ENCODE peak calls at places on chromosomes 11 and 22, in nine cellular contexts. One of them, this sample, is unnamed.

GRCh38 chr11:116492600-116492999 is 280.2 kb downstream of the BUD13 start:
- DNase-seq in CD8-positive, alpha-beta memory T cell: no peak
- DNase-seq in CD4-positive, CD25-positive, alpha-beta regulatory T cell: no peak
- DNase-seq in esophagus squamous epithelium: no peak
- DNase-seq in suprapubic skin: no peak
- DNase-seq in neuronal stem cell: no peak
- DNase-seq in tibial nerve: no peak
- DNase-seq in IMR-90: no peak
- DNase-seq in left ventricle myocardium inferior: no peak
- DNase-seq in this sample: no peak

GRCh38 chr11:55401011-55401410 is 33.2 kb downstream of the OR4A15 start:
- DNase-seq in tibial nerve: no peak
- DNase-seq in IMR-90: no peak
- DNase-seq in neuronal stem cell: no peak
- DNase-seq in left ventricle myocardium inferior: no peak
- DNase-seq in suprapubic skin: no peak
- DNase-seq in CD4-positive, CD25-positive, alpha-beta regulatory T cell: no peak
- DNase-seq in CD8-positive, alpha-beta memory T cell: no peak
- DNase-seq in esophagus squamous epithelium: no peak
- DNase-seq in this sample: no peak

GRCh38 chr22:22593964-22594656 is 35.0 kb upstream of the PRAME start:
- DNase-seq in suprapubic skin: no peak
- DNase-seq in CD8-positive, alpha-beta memory T cell: peak; percentile 43
- DNase-seq in left ventricle myocardium inferior: no peak
- DNase-seq in tibial nerve: peak; percentile 53
- DNase-seq in neuronal stem cell: peak; percentile 29
- DNase-seq in esophagus squamous epithelium: no peak
- DNase-seq in IMR-90: peak; percentile 53
- DNase-seq in CD4-positive, CD25-positive, alpha-beta regulatory T cell: peak; percentile 34
- DNase-seq in this sample: no peak

GRCh38 chr22:31176923-31177322 is 16.9 kb downstream of the RNF185 start:
- DNase-seq in esophagus squamous epithelium: no peak
- DNase-seq in tibial nerve: no peak
- DNase-seq in left ventricle myocardium inferior: no peak
- DNase-seq in IMR-90: no peak
- DNase-seq in suprapubic skin: no peak
- DNase-seq in CD8-positive, alpha-beta memory T cell: no peak
- DNase-seq in CD4-positive, CD25-positive, alpha-beta regulatory T cell: no peak
- DNase-seq in neuronal stem cell: no peak
- DNase-seq in this sample: no peak

GRCh38 chr22:39655736-39656285 is 85.3 kb downstream of the CACNA1I start:
- DNase-seq in CD4-positive, CD25-positive, alpha-beta regulatory T cell: no peak
- DNase-seq in suprapubic skin: no peak
- DNase-seq in left ventricle myocardium inferior: no peak
- DNase-seq in IMR-90: no peak
- DNase-seq in esophagus squamous epithelium: no peak
- DNase-seq in neuronal stem cell: no peak
- DNase-seq in tibial nerve: no peak
- DNase-seq in CD8-positive, alpha-beta memory T cell: no peak
- DNase-seq in this sample: no peak

GRCh38 chr22:23097412-23098229 is 27.3 kb downstream of the GNAZ start:
- DNase-seq in CD4-positive, CD25-positive, alpha-beta regulatory T cell: no peak
- DNase-seq in CD8-positive, alpha-beta memory T cell: no peak
- DNase-seq in IMR-90: no peak
- DNase-seq in suprapubic skin: no peak
- DNase-seq in esophagus squamous epithelium: no peak
- DNase-seq in left ventricle myocardium inferior: no peak
- DNase-seq in neuronal stem cell: no peak
- DNase-seq in tibial nerve: no peak
- DNase-seq in this sample: no peak

GRCh38 chr22:48885271-48885918 is 942.3 kb downstream of the BRD1 start:
- DNase-seq in neuronal stem cell: no peak
- DNase-seq in esophagus squamous epithelium: no peak
- DNase-seq in IMR-90: no peak
- DNase-seq in tibial nerve: no peak
- DNase-seq in CD8-positive, alpha-beta memory T cell: no peak
- DNase-seq in left ventricle myocardium inferior: peak; percentile 4
- DNase-seq in CD4-positive, CD25-positive, alpha-beta regulatory T cell: no peak
- DNase-seq in suprapubic skin: peak; percentile 50
- DNase-seq in this sample: no peak

GRCh38 chr22:31229402-31230140 is 17.5 kb downstream of the LIMK2 start:
- DNase-seq in tibial nerve: no peak
- DNase-seq in left ventricle myocardium inferior: peak; percentile 47
- DNase-seq in neuronal stem cell: no peak
- DNase-seq in esophagus squamous epithelium: no peak
- DNase-seq in CD4-positive, CD25-positive, alpha-beta regulatory T cell: no peak
- DNase-seq in IMR-90: peak; percentile 48
- DNase-seq in suprapubic skin: no peak
- DNase-seq in CD8-positive, alpha-beta memory T cell: no peak
- DNase-seq in this sample: no peak

DNA sequence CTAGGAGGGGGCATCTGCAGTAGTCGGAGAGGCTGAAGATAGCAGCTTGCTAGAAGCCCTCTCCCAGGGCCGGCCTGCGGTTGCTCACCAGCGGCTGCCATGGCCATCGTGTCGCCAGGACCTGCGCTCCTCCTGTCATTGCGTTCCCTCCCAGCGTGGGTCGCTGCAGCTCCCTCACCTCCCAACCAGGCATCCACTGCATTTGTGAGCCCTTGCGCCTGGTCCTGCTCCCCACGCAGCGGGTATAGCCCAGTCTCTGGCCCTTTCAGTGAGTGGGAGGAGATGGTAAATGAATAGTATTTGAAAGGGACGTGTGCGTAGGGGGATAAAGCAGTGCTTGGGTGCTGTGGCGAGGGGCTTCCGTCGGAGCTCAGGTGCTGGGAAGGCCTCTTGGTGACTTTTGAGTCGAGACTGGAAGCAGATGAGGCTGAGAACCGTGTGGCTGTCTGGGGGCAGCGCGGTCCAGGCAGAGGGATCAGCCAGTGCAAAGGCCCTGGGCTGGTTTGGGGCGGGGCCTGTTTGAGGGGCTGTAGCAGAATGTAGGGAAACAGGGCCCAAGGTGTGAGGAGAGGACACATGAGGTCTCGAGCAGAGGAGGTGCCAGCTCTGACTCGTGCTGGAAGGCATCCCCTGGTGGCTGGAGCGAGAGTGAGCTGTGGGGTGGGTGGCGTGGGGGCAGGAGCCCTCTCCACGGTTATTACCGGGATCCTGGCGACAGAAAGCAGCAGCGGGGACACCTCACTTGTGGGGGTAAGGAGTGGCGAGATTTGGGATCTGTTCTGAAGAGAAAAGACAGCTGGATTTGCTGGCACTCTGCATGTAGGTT is 39.3 kb downstream of the LRP5 start:
- DNase-seq in CD4-positive, CD25-positive, alpha-beta regulatory T cell: no peak
- DNase-seq in esophagus squamous epithelium: no peak
- DNase-seq in left ventricle myocardium inferior: no peak
- DNase-seq in suprapubic skin: no peak
- DNase-seq in neuronal stem cell: no peak
- DNase-seq in CD8-positive, alpha-beta memory T cell: no peak
- DNase-seq in IMR-90: no peak
- DNase-seq in tibial nerve: no peak
- DNase-seq in this sample: no peak
- H3K27ac ChIP-seq in CD4-positive, CD25-positive, alpha-beta regulatory T cell: no peak overlapping the region
- H3K27ac ChIP-seq in esophagus squamous epithelium: peak overlapping the region; percentile 84
- H3K27ac ChIP-seq in left ventricle myocardium inferior: peak overlapping the region; percentile 92
- H3K27ac ChIP-seq in suprapubic skin: no peak overlapping the region
- H3K27ac ChIP-seq in neuronal stem cell: no peak overlapping the region
- H3K27ac ChIP-seq in CD8-positive, alpha-beta memory T cell: no peak overlapping the region
- H3K27ac ChIP-seq in IMR-90: no peak overlapping the region
- H3K27ac ChIP-seq in tibial nerve: no peak overlapping the region
- H3K27ac ChIP-seq in this sample: no peak overlapping the region

DNA sequence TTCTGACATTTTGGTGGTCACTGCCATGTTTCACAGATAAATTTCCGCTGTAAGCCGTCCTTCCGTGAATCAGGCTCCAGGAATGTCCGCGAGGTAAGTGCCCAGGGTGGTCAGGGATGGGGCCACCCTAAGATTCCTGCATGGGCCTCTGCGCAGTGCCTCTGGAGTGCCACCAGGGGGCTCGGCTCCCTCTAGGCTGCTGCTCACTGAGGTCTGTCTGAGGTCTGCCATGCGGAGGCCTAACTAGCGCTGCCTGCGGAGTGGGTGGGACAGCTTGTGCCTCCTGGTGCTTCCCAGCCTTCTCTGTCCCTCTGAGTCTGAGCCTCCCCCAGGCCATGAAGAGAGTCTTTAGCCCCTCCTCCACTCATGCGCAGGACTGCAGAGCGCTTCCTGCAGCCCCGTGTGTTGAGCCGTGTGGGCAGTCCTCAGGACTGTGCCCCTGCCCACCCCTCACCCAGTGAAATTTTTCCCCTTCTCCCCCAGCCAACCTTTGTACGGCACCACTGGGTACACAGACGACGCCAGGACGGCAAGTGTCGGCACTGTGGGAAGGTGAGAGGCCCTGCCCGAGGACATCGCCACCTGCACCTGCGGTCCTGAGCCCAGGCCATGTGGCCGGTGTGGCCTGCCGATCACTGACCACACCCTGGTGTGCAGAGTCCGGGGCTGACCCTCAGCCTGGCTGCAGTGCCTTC is 11.9 kb upstream of the MDK start:
- DNase-seq in suprapubic skin: no peak
- DNase-seq in neuronal stem cell: no peak
- DNase-seq in left ventricle myocardium inferior: no peak
- DNase-seq in IMR-90: peak; percentile 77
- DNase-seq in tibial nerve: peak; percentile 22
- DNase-seq in CD4-positive, CD25-positive, alpha-beta regulatory T cell: peak; percentile 50
- DNase-seq in esophagus squamous epithelium: no peak
- DNase-seq in CD8-positive, alpha-beta memory T cell: no peak
- DNase-seq in this sample: no peak
- H3K27ac ChIP-seq in suprapubic skin: no peak overlapping the region
- H3K27ac ChIP-seq in neuronal stem cell: no peak overlapping the region
- H3K27ac ChIP-seq in left ventricle myocardium inferior: no peak overlapping the region
- H3K27ac ChIP-seq in IMR-90: no peak overlapping the region
- H3K27ac ChIP-seq in tibial nerve: no peak overlapping the region
- H3K27ac ChIP-seq in CD4-positive, CD25-positive, alpha-beta regulatory T cell: no peak overlapping the region
- H3K27ac ChIP-seq in esophagus squamous epithelium: no peak overlapping the region
- H3K27ac ChIP-seq in CD8-positive, alpha-beta memory T cell: no peak overlapping the region
- H3K27ac ChIP-seq in this sample: no peak overlapping the region

GRCh38 chr22:47281126-47282106 is 519.0 kb downstream of the TBC1D22A start:
- DNase-seq in tibial nerve: no peak
- DNase-seq in CD8-positive, alpha-beta memory T cell: no peak
- DNase-seq in IMR-90: peak; percentile 41
- DNase-seq in left ventricle myocardium inferior: no peak
- DNase-seq in neuronal stem cell: no peak
- DNase-seq in suprapubic skin: no peak
- DNase-seq in CD4-positive, CD25-positive, alpha-beta regulatory T cell: no peak
- DNase-seq in esophagus squamous epithelium: no peak
- DNase-seq in this sample: no peak

GRCh38 chr22:47282851-47283250 is 520.4 kb downstream of the TBC1D22A start:
- DNase-seq in CD8-positive, alpha-beta memory T cell: no peak
- DNase-seq in tibial nerve: no peak
- DNase-seq in left ventricle myocardium inferior: no peak
- DNase-seq in suprapubic skin: no peak
- DNase-seq in neuronal stem cell: no peak
- DNase-seq in IMR-90: no peak
- DNase-seq in CD4-positive, CD25-positive, alpha-beta regulatory T cell: no peak
- DNase-seq in esophagus squamous epithelium: no peak
- DNase-seq in this sample: no peak

GRCh38 chr22:47284360-47284759 is 521.9 kb downstream of the TBC1D22A start:
- DNase-seq in suprapubic skin: no peak
- DNase-seq in left ventricle myocardium inferior: no peak
- DNase-seq in IMR-90: no peak
- DNase-seq in neuronal stem cell: no peak
- DNase-seq in esophagus squamous epithelium: no peak
- DNase-seq in CD4-positive, CD25-positive, alpha-beta regulatory T cell: no peak
- DNase-seq in CD8-positive, alpha-beta memory T cell: no peak
- DNase-seq in tibial nerve: no peak
- DNase-seq in this sample: no peak

GRCh38 chr22:47283616-47284270 is 521.3 kb downstream of the TBC1D22A start:
- DNase-seq in CD4-positive, CD25-positive, alpha-beta regulatory T cell: no peak
- DNase-seq in suprapubic skin: no peak
- DNase-seq in esophagus squamous epithelium: no peak
- DNase-seq in left ventricle myocardium inferior: no peak
- DNase-seq in CD8-positive, alpha-beta memory T cell: no peak
- DNase-seq in neuronal stem cell: no peak
- DNase-seq in tibial nerve: no peak
- DNase-seq in IMR-90: no peak
- DNase-seq in this sample: no peak

DNA sequence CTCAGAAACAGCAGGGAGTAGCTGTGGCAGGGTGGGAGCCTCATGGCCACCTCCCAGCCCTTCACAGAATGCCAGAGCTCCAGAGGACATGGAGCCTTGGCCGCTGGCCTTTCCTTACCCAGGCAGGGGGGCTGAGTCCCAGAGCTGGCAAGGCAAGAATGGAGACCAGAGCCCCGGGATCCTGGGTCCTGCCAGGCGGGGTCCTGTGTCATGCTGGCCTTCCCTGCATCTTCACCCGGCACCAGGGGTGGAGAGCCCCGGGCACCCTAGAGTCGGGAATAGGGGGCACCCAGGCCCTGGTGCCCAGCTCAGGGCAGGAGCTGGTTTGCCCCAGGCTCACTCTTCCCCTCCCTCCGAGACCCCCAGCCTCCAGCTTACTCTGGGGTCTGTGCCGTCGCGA is 519.9 kb downstream of the TBC1D22A start:
- DNase-seq in tibial nerve: no peak
- DNase-seq in CD8-positive, alpha-beta memory T cell: no peak
- DNase-seq in neuronal stem cell: no peak
- DNase-seq in CD4-positive, CD25-positive, alpha-beta regulatory T cell: no peak
- DNase-seq in IMR-90: no peak
- DNase-seq in suprapubic skin: no peak
- DNase-seq in left ventricle myocardium inferior: no peak
- DNase-seq in esophagus squamous epithelium: no peak
- DNase-seq in this sample: no peak
- H3K27ac ChIP-seq in tibial nerve: no peak overlapping the region
- H3K27ac ChIP-seq in CD8-positive, alpha-beta memory T cell: no peak overlapping the region
- H3K27ac ChIP-seq in neuronal stem cell: no peak overlapping the region
- H3K27ac ChIP-seq in CD4-positive, CD25-positive, alpha-beta regulatory T cell: no peak overlapping the region
- H3K27ac ChIP-seq in IMR-90: no peak overlapping the region
- H3K27ac ChIP-seq in suprapubic skin: no peak overlapping the region
- H3K27ac ChIP-seq in left ventricle myocardium inferior: no peak overlapping the region
- H3K27ac ChIP-seq in esophagus squamous epithelium: no peak overlapping the region
- H3K27ac ChIP-seq in this sample: no peak overlapping the region

GRCh38 chr11:58060535-58060934 is 29.8 kb downstream of the OR6Q1 start:
- DNase-seq in CD8-positive, alpha-beta memory T cell: no peak
- DNase-seq in left ventricle myocardium inferior: no peak
- DNase-seq in esophagus squamous epithelium: no peak
- DNase-seq in tibial nerve: no peak
- DNase-seq in neuronal stem cell: no peak
- DNase-seq in IMR-90: no peak
- DNase-seq in suprapubic skin: no peak
- DNase-seq in CD4-positive, CD25-positive, alpha-beta regulatory T cell: no peak
- DNase-seq in this sample: no peak

GRCh38 chr11:58058276-58059010 is 27.7 kb downstream of the OR6Q1 start:
- DNase-seq in suprapubic skin: no peak
- DNase-seq in tibial nerve: no peak
- DNase-seq in esophagus squamous epithelium: no peak
- DNase-seq in left ventricle myocardium inferior: no peak
- DNase-seq in neuronal stem cell: no peak
- DNase-seq in CD4-positive, CD25-positive, alpha-beta regulatory T cell: no peak
- DNase-seq in IMR-90: no peak
- DNase-seq in CD8-positive, alpha-beta memory T cell: no peak
- DNase-seq in this sample: no peak

GRCh38 chr11:58057481-58057880 is 26.7 kb downstream of the OR6Q1 start:
- DNase-seq in esophagus squamous epithelium: no peak
- DNase-seq in left ventricle myocardium inferior: no peak
- DNase-seq in IMR-90: peak; percentile 77
- DNase-seq in suprapubic skin: no peak
- DNase-seq in neuronal stem cell: no peak
- DNase-seq in CD8-positive, alpha-beta memory T cell: no peak
- DNase-seq in tibial nerve: no peak
- DNase-seq in CD4-positive, CD25-positive, alpha-beta regulatory T cell: no peak
- DNase-seq in this sample: no peak

GRCh38 chr11:58060939-58061672 is 30.4 kb downstream of the OR6Q1 start:
- DNase-seq in left ventricle myocardium inferior: no peak
- DNase-seq in IMR-90: peak; percentile 50
- DNase-seq in CD4-positive, CD25-positive, alpha-beta regulatory T cell: no peak
- DNase-seq in neuronal stem cell: no peak
- DNase-seq in tibial nerve: no peak
- DNase-seq in CD8-positive, alpha-beta memory T cell: no peak
- DNase-seq in esophagus squamous epithelium: no peak
- DNase-seq in suprapubic skin: no peak
- DNase-seq in this sample: no peak

DNA sequence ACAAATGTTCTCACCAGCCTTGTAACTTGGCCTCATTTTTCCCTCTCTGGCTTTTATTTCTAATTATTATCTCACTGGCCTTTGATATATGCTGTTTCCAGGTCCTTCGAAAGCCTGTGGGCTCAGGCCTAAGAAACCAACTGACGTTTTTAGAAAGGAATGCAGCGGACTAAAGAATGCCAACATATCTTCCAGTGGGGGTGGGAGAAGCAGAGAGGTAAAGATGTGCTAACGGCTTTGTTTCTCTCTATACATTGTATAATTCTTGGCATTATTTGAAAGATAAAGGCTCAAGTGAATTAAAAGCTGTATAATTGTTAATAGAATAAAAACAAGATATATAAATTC is 28.2 kb downstream of the OR6Q1 start:
- DNase-seq in neuronal stem cell: peak; percentile 43
- DNase-seq in CD4-positive, CD25-positive, alpha-beta regulatory T cell: no peak
- DNase-seq in IMR-90: peak; percentile 92
- DNase-seq in left ventricle myocardium inferior: no peak
- DNase-seq in CD8-positive, alpha-beta memory T cell: no peak
- DNase-seq in esophagus squamous epithelium: no peak
- DNase-seq in tibial nerve: no peak
- DNase-seq in suprapubic skin: no peak
- DNase-seq in this sample: no peak
- H3K27ac ChIP-seq in neuronal stem cell: peak overlapping the region; percentile 17
- H3K27ac ChIP-seq in CD4-positive, CD25-positive, alpha-beta regulatory T cell: no peak overlapping the region
- H3K27ac ChIP-seq in IMR-90: peak overlapping the region; percentile 99
- H3K27ac ChIP-seq in left ventricle myocardium inferior: peak overlapping the region; percentile 46
- H3K27ac ChIP-seq in CD8-positive, alpha-beta memory T cell: no peak overlapping the region
- H3K27ac ChIP-seq in esophagus squamous epithelium: no peak overlapping the region
- H3K27ac ChIP-seq in tibial nerve: peak overlapping the region; percentile 51
- H3K27ac ChIP-seq in suprapubic skin: no peak overlapping the region
- H3K27ac ChIP-seq in this sample: no peak overlapping the region

This sample was measured in caudate nucleus.